ENCODE peak calls at places on chromosomes 7 and 10, in five cellular contexts. One of them, this sample, is unnamed.

GRCh38 chr7:129098409-129099084 is 43.6 kb upstream of the TNPO3 start:
- DNase-seq in HepG2: no peak
- DNase-seq in GM12878: no peak
- DNase-seq in IMR-90: no peak
- DNase-seq in K562: no peak
- DNase-seq in this sample: no peak

GRCh38 chr7:87206361-87206760 is 13.2 kb downstream of the TMEM243 start:
- DNase-seq in IMR-90: peak
- DNase-seq in GM12878: no peak
- DNase-seq in HepG2: peak
- DNase-seq in K562: no peak
- DNase-seq in this sample: no peak

GRCh38 chr10:124486635-124487034 is 25.0 kb downstream of the LHPP start:
- DNase-seq in GM12878: no peak
- DNase-seq in IMR-90: no peak
- DNase-seq in K562: peak
- DNase-seq in HepG2: peak
- DNase-seq in this sample: no peak

GRCh38 chr7:131327049-131327625 is 539 bp upstream of the MKLN1 start:
- DNase-seq in HepG2: peak
- DNase-seq in GM12878: no peak
- DNase-seq in K562: peak
- DNase-seq in IMR-90: peak
- DNase-seq in this sample: peak

GRCh38 chr10:70132098-70133029 is at the start of gene AIFM2:
- DNase-seq in K562: peak
- DNase-seq in GM12878: no peak
- DNase-seq in HepG2: peak
- DNase-seq in IMR-90: peak
- DNase-seq in this sample: peak

GRCh38 chr10:29583674-29584073 is 51.1 kb downstream of the SVIL start:
- DNase-seq in HepG2: no peak
- DNase-seq in GM12878: no peak
- DNase-seq in K562: no peak
- DNase-seq in IMR-90: peak
- DNase-seq in this sample: no peak

GRCh38 chr7:31688990-31689389 is 2.0 kb downstream of the PPP1R17 start:
- DNase-seq in GM12878: no peak
- DNase-seq in K562: no peak
- DNase-seq in IMR-90: no peak
- DNase-seq in HepG2: no peak
- DNase-seq in this sample: no peak

GRCh38 chr10:130412317-130412716 is 276.1 kb downstream of the GLRX3 start:
- DNase-seq in IMR-90: no peak
- DNase-seq in K562: no peak
- DNase-seq in GM12878: no peak
- DNase-seq in HepG2: no peak
- DNase-seq in this sample: no peak

GRCh38 chr10:119305860-119306513 is 98.6 kb downstream of the GRK5 start:
- DNase-seq in K562: peak
- DNase-seq in IMR-90: peak
- DNase-seq in HepG2: no peak
- DNase-seq in GM12878: peak
- DNase-seq in this sample: no peak

GRCh38 chr10:94047302-94047701 is 53.6 kb downstream of the PLCE1 start:
- DNase-seq in HepG2: no peak
- DNase-seq in IMR-90: no peak
- DNase-seq in K562: no peak
- DNase-seq in GM12878: no peak
- DNase-seq in this sample: no peak

GRCh38 chr7:16816820-16817219 is 12.0 kb upstream of the AGR2 start:
- DNase-seq in K562: no peak
- DNase-seq in HepG2: no peak
- DNase-seq in IMR-90: no peak
- DNase-seq in GM12878: no peak
- DNase-seq in this sample: no peak

GRCh38 chr7:70477051-70478010 is 654.6 kb upstream of the GALNT17 start:
- DNase-seq in K562: no peak
- DNase-seq in IMR-90: no peak
- DNase-seq in HepG2: no peak
- DNase-seq in GM12878: no peak
- DNase-seq in this sample: no peak

GRCh38 chr10:79331709-79332108 is 15.6 kb upstream of the PPIF start:
- DNase-seq in GM12878: peak
- DNase-seq in K562: no peak
- DNase-seq in HepG2: no peak
- DNase-seq in IMR-90: peak
- DNase-seq in this sample: no peak

GRCh38 chr7:98134420-98134819 is 27.8 kb downstream of the LMTK2 start:
- DNase-seq in GM12878: no peak
- DNase-seq in IMR-90: no peak
- DNase-seq in K562: no peak
- DNase-seq in HepG2: no peak
- DNase-seq in this sample: no peak

GRCh38 chr10:99234067-99234738 is 1.4 kb downstream of the HPSE2 start:
- DNase-seq in HepG2: no peak
- DNase-seq in GM12878: peak
- DNase-seq in IMR-90: peak
- DNase-seq in K562: no peak
- DNase-seq in this sample: peak

GRCh38 chr10:69232736-69233135 is 12.6 kb downstream of the HKDC1 start:
- DNase-seq in HepG2: no peak
- DNase-seq in K562: no peak
- DNase-seq in IMR-90: no peak
- DNase-seq in GM12878: no peak
- DNase-seq in this sample: no peak

GRCh38 chr7:26293569-26294308 is 2.1 kb downstream of the SNX10 start:
- DNase-seq in K562: no peak
- DNase-seq in HepG2: no peak
- DNase-seq in GM12878: peak
- DNase-seq in IMR-90: no peak
- DNase-seq in this sample: no peak

GRCh38 chr10:75137533-75138438 is 26.3 kb downstream of the SAMD8 start:
- DNase-seq in K562: peak
- DNase-seq in HepG2: no peak
- DNase-seq in IMR-90: peak
- DNase-seq in GM12878: no peak
- DNase-seq in this sample: peak

GRCh38 chr10:123139521-123140163 is 3.9 kb downstream of the HMX3 start:
- DNase-seq in HepG2: peak
- DNase-seq in K562: peak
- DNase-seq in IMR-90: peak
- DNase-seq in GM12878: no peak
- DNase-seq in this sample: no peak

GRCh38 chr7:18771834-18772566 is 276.5 kb downstream of the HDAC9 start:
- DNase-seq in K562: no peak
- DNase-seq in IMR-90: no peak
- DNase-seq in GM12878: no peak
- DNase-seq in HepG2: no peak
- DNase-seq in this sample: no peak

GRCh38 chr7:151763420-151763984 is 113.4 kb downstream of the PRKAG2 start:
- DNase-seq in GM12878: no peak
- DNase-seq in IMR-90: no peak
- DNase-seq in HepG2: no peak
- DNase-seq in K562: no peak
- DNase-seq in this sample: peak

GRCh38 chr10:19432000-19432399 is 383.4 kb downstream of the MALRD1 start:
- DNase-seq in GM12878: no peak
- DNase-seq in K562: no peak
- DNase-seq in HepG2: no peak
- DNase-seq in IMR-90: no peak
- DNase-seq in this sample: no peak

GRCh38 chr10:29140991-29141390 is 147.9 kb upstream of the LYZL1 start:
- DNase-seq in GM12878: no peak
- DNase-seq in IMR-90: peak
- DNase-seq in HepG2: no peak
- DNase-seq in K562: no peak
- DNase-seq in this sample: no peak

DNA sequence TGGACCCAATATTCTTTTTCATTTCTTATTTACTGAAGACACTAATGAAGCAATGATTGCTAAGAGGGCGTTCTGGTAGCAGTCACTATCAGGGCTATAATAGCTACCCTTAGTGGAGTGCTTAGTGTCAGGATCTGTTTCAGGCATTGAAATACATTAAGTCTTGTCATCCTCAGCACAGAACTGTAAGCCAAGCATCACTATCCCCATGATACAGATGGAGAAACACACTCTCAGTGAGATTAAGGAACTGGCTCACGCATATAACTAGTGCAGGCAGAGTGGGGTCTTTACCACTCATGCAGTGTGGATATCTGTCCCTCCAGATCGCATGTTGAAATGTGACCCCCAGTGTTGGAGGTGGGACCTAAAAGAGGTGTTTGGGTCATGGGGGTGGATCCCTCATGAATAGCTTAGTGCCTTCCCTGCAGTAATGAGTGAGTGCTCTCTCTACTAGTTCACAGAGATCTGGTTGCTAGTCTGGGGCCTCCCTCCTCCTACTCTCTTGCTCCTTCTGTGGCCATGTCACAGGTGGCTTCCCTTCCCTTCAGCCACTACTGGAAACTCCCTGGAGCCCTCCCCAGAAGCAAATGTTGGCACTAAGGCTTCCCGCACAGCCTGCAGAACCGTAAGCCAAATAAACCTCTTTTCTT is 31.7 kb upstream of the MSMB start:
- DNase-seq in IMR-90: no peak
- DNase-seq in HepG2: no peak
- DNase-seq in K562: no peak
- DNase-seq in GM12878: no peak
- DNase-seq in this sample: no peak
- TF ChIP-seq MXI1 in IMR-90: no peak
- TF ChIP-seq MXI1 in HepG2: no peak
- TF ChIP-seq MXI1 in K562: no peak
- TF ChIP-seq MXI1 in GM12878: no peak
- TF ChIP-seq MXI1 in this sample: no peak

GRCh38 chr7:106031271-106032029 is 68.4 kb downstream of the CDHR3 start:
- DNase-seq in IMR-90: no peak
- DNase-seq in GM12878: no peak
- DNase-seq in HepG2: no peak
- DNase-seq in K562: no peak
- DNase-seq in this sample: no peak
- TF ChIP-seq MXI1 in IMR-90: no peak
- TF ChIP-seq MXI1 in GM12878: no peak
- TF ChIP-seq MXI1 in HepG2: no peak
- TF ChIP-seq MXI1 in K562: no peak
- TF ChIP-seq MXI1 in this sample: no peak

GRCh38 chr7:148153611-148154010 is 437.0 kb upstream of the C7orf33 start:
- DNase-seq in GM12878: no peak
- DNase-seq in HepG2: no peak
- DNase-seq in K562: no peak
- DNase-seq in IMR-90: no peak
- DNase-seq in this sample: peak
- TF ChIP-seq MXI1 in GM12878: no peak
- TF ChIP-seq MXI1 in HepG2: no peak
- TF ChIP-seq MXI1 in K562: no peak
- TF ChIP-seq MXI1 in IMR-90: no peak
- TF ChIP-seq MXI1 in this sample: no peak

DNA sequence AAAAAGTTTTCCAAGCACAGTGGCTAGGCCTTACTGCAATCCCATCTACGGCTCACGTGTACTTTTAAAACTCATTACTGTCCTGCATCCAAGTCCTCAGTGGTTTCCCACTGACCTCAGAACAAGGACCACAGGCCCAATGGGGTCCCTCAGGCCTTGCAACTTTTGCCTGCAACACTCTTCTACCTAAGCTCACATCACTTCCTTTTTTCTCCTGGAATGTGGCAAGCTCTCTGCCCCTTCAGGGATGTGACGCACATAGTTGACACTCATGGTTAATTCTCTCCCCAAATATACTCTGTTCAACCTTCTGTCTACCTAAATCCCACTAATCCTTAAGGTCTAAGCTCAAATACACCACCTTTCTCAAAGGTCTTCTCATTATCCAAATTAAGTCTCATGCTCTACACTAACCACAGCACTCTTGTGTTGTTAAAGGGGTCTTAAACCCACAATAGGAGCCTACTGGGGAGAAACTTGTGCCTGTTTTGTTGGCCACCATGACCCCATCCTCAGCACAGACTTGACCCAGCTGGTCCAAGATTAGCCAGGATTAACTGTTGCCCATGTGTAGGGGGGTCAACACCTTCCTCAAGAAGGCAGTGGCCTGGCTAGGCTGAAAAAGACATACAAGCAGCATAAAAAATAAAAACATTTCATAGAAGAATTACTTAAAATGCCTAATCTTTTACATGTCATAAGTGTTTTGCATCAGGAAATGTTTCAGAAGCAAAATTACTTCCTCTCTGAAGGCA is 15.2 kb downstream of the HNRNPF start:
- DNase-seq in K562: no peak
- DNase-seq in IMR-90: no peak
- DNase-seq in GM12878: no peak
- DNase-seq in HepG2: no peak
- DNase-seq in this sample: no peak
- TF ChIP-seq MXI1 in K562: no peak
- TF ChIP-seq MXI1 in IMR-90: no peak
- TF ChIP-seq MXI1 in GM12878: no peak
- TF ChIP-seq MXI1 in HepG2: no peak
- TF ChIP-seq MXI1 in this sample: no peak

GRCh38 chr10:133060022-133060421 is 27.7 kb upstream of the ADGRA1 start:
- DNase-seq in K562: no peak
- DNase-seq in HepG2: no peak
- DNase-seq in IMR-90: no peak
- DNase-seq in GM12878: no peak
- DNase-seq in this sample: no peak
- TF ChIP-seq MXI1 in K562: no peak
- TF ChIP-seq MXI1 in HepG2: no peak
- TF ChIP-seq MXI1 in IMR-90: no peak
- TF ChIP-seq MXI1 in GM12878: no peak
- TF ChIP-seq MXI1 in this sample: no peak

GRCh38 chr10:34427911-34428216 is 387.2 kb downstream of the PARD3 start:
- DNase-seq in IMR-90: no peak
- DNase-seq in K562: no peak
- DNase-seq in GM12878: no peak
- DNase-seq in HepG2: no peak
- DNase-seq in this sample: no peak
- TF ChIP-seq MXI1 in IMR-90: no peak
- TF ChIP-seq MXI1 in K562: no peak
- TF ChIP-seq MXI1 in GM12878: no peak
- TF ChIP-seq MXI1 in HepG2: no peak
- TF ChIP-seq MXI1 in this sample: no peak

GRCh38 chr10:58477902-58478301 is 34.8 kb upstream of the BICC1 start:
- DNase-seq in GM12878: no peak
- DNase-seq in IMR-90: peak
- DNase-seq in K562: no peak
- DNase-seq in HepG2: no peak
- DNase-seq in this sample: no peak

GRCh38 chr10:58475322-58476277 is 37.1 kb upstream of the BICC1 start:
- DNase-seq in GM12878: no peak
- DNase-seq in HepG2: no peak
- DNase-seq in IMR-90: peak
- DNase-seq in K562: no peak
- DNase-seq in this sample: no peak

GRCh38 chr10:58477122-58477521 is 35.5 kb upstream of the BICC1 start:
- DNase-seq in GM12878: no peak
- DNase-seq in K562: no peak
- DNase-seq in IMR-90: peak
- DNase-seq in HepG2: no peak
- DNase-seq in this sample: no peak

GRCh38 chr10:58479016-58479415 is 33.7 kb upstream of the BICC1 start:
- DNase-seq in K562: no peak
- DNase-seq in IMR-90: no peak
- DNase-seq in GM12878: no peak
- DNase-seq in HepG2: no peak
- DNase-seq in this sample: no peak

GRCh38 chr10:58473966-58474365 is 38.7 kb upstream of the BICC1 start:
- DNase-seq in HepG2: no peak
- DNase-seq in GM12878: no peak
- DNase-seq in K562: no peak
- DNase-seq in IMR-90: peak
- DNase-seq in this sample: no peak
- TF ChIP-seq MXI1 in HepG2: no peak
- TF ChIP-seq MXI1 in GM12878: no peak
- TF ChIP-seq MXI1 in K562: no peak
- TF ChIP-seq MXI1 in IMR-90: no peak
- TF ChIP-seq MXI1 in this sample: no peak

This sample was measured in SK-N-SH.